ENCODE peak calls at places on chromosome 13, in ten cellular contexts. H, T, U, S, N, C, Q, O, E and X are unnamed samples.

GRCh38 chr13:48838193-48839000 is 137.3 kb upstream of the FNDC3A start:
- DNase-seq in H (no peak), T (no peak), U (no peak), S (no peak), N (no peak), C (no peak), Q (no peak), O (no peak), E (no peak), X (no peak)

GRCh38 chr13:27168086-27168485 is 3.5 kb downstream of the USP12 start:
- DNase-seq in H (no peak), T (no peak), U (no peak), S (no peak), N (no peak), C (no peak), Q (no peak), O (no peak), E (no peak), X (no peak)

GRCh38 chr13:30895773-30896172 is 10.3 kb upstream of the MEDAG start:
- DNase-seq in H (no peak), T (no peak), U (no peak), S (no peak), N (peak), C (peak), Q (peak), O (peak), E (peak), X (no peak)

GRCh38 chr13:36475468-36475867 is 43.2 kb downstream of the CCNA1 start:
- DNase-seq in H (no peak), T (peak), U (no peak), S (no peak), N (no peak), C (no peak), Q (peak), O (no peak), E (no peak), X (no peak)

GRCh38 chr13:40993119-40993518 is 26.0 kb downstream of the ELF1 start:
- DNase-seq in H (no peak), T (peak), U (no peak), S (no peak), N (no peak), C (no peak), Q (no peak), O (no peak), E (no peak), X (no peak)

GRCh38 chr13:106858910-106859309 is 291.0 kb upstream of the ARGLU1 start:
- DNase-seq in H (no peak), T (no peak), U (no peak), S (no peak), N (no peak), C (no peak), Q (no peak), O (no peak), E (no peak), X (no peak)

GRCh38 chr13:113941571-113942191 is 32.2 kb downstream of the C13orf46 start:
- DNase-seq in H (no peak), T (no peak), U (no peak), S (no peak), N (no peak), C (peak), Q (peak), O (peak), E (no peak), X (no peak)

GRCh38 chr13:52983836-52984235 is 44.8 kb upstream of the OLFM4 start:
- DNase-seq in H (no peak), T (no peak), U (no peak), S (no peak), N (no peak), C (no peak), Q (no peak), O (no peak), E (no peak), X (no peak)

GRCh38 chr13:93039131-93039530 is 187.5 kb upstream of the GPC6 start:
- DNase-seq in H (no peak), T (no peak), U (no peak), S (no peak), N (no peak), C (no peak), Q (no peak), O (no peak), E (no peak), X (no peak)

GRCh38 chr13:52348983-52349780 is 56.8 kb downstream of the THSD1 start:
- DNase-seq in H (no peak), T (no peak), U (no peak), S (no peak), N (no peak), C (no peak), Q (peak), O (no peak), E (no peak), X (no peak)

GRCh38 chr13:49472186-49472585 is 23.6 kb upstream of the PHF11 start:
- DNase-seq in H (no peak), T (no peak), U (no peak), S (no peak), N (no peak), C (no peak), Q (no peak), O (no peak), E (no peak), X (no peak)

DNA sequence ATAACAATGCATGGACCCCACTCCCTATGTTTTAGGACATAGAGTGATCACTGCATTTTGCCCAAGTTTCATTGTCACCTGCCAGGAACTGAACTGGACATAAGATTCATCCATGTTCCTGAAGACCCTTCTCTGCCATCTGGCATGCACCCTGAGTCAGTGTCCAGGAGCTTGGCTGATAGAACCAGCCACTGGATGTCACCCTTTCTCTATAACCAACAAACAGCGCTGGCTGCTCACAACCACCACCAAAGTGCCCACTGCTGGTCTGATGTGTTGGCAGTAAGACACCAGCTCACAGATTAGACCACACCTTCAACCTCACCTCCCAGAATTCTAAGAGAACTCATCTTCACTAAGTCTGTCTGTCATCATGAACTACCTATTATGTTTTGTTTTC is 333.4 kb downstream of the ITGBL1 start:
- DNase-seq in H (no peak), T (peak), U (no peak), S (peak), N (peak), C (no peak), Q (peak), O (peak), E (no peak), X (peak)
- TF ChIP-seq CTCF in H (no peak), T (peak), U (no peak), S (peak), N (peak), C (no peak), Q (peak), O (peak), E (no peak), X (peak)

GRCh38 chr13:57633141-57633949 is 1.8 kb downstream of the PCDH17 start:
- DNase-seq in H (peak), T (peak), U (no peak), S (peak), N (peak), C (no peak), Q (no peak), O (peak), E (no peak), X (peak)
- TF ChIP-seq CTCF in H (peak), T (peak), U (no peak), S (peak), N (peak), C (no peak), Q (no peak), O (peak), E (no peak), X (peak)

GRCh38 chr13:94549241-94550029 is 46.5 kb downstream of the TGDS start:
- DNase-seq in H (peak), T (peak), U (peak), S (peak), N (peak), C (peak), Q (peak), O (peak), E (peak), X (peak)
- TF ChIP-seq CTCF in H (no peak), T (no peak), U (no peak), S (no peak), N (no peak), C (no peak), Q (no peak), O (peak), E (peak), X (no peak)

GRCh38 chr13:73673931-73674330 is 460.3 kb downstream of the KLF12 start:
- DNase-seq in H (no peak), T (no peak), U (no peak), S (no peak), N (no peak), C (no peak), Q (no peak), O (no peak), E (no peak), X (no peak)
- TF ChIP-seq CTCF in H (no peak), T (no peak), U (no peak), S (no peak), N (no peak), C (no peak), Q (no peak), O (no peak), E (no peak), X (no peak)

GRCh38 chr13:29105779-29106178 is 285.6 kb downstream of the MTUS2 start:
- DNase-seq in H (no peak), T (peak), U (no peak), S (no peak), N (no peak), C (no peak), Q (no peak), O (no peak), E (no peak), X (no peak)
- TF ChIP-seq CTCF in H (no peak), T (peak), U (no peak), S (peak), N (no peak), C (no peak), Q (no peak), O (no peak), E (no peak), X (no peak)

GRCh38 chr13:100689191-100689590 is 14.6 kb upstream of the TMTC4 start:
- DNase-seq in H (no peak), T (no peak), U (no peak), S (no peak), N (no peak), C (no peak), Q (no peak), O (no peak), E (no peak), X (no peak)

GRCh38 chr13:100694722-100695644 is 20.4 kb upstream of the TMTC4 start:
- DNase-seq in H (peak), T (peak), U (no peak), S (no peak), N (no peak), C (no peak), Q (peak), O (no peak), E (no peak), X (peak)
- TF ChIP-seq CTCF in H (no peak), T (peak), U (no peak), S (peak), N (peak), C (no peak), Q (peak), O (peak), E (no peak), X (peak)

GRCh38 chr13:45195421-45195820 is 5.4 kb downstream of the KCTD4 start:
- DNase-seq in H (no peak), T (no peak), U (no peak), S (no peak), N (no peak), C (no peak), Q (no peak), O (no peak), E (no peak), X (no peak)

GRCh38 chr13:45191874-45192273 is 9.0 kb downstream of the KCTD4 start:
- DNase-seq in H (no peak), T (no peak), U (no peak), S (no peak), N (no peak), C (no peak), Q (no peak), O (no peak), E (no peak), X (no peak)

GRCh38 chr13:45196622-45197021 is 4.2 kb downstream of the KCTD4 start:
- DNase-seq in H (no peak), T (no peak), U (no peak), S (no peak), N (no peak), C (no peak), Q (peak), O (no peak), E (no peak), X (no peak)

GRCh38 chr13:45196091-45196490 is 4.8 kb downstream of the KCTD4 start:
- DNase-seq in H (no peak), T (no peak), U (no peak), S (no peak), N (no peak), C (no peak), Q (no peak), O (no peak), E (no peak), X (no peak)

DNA sequence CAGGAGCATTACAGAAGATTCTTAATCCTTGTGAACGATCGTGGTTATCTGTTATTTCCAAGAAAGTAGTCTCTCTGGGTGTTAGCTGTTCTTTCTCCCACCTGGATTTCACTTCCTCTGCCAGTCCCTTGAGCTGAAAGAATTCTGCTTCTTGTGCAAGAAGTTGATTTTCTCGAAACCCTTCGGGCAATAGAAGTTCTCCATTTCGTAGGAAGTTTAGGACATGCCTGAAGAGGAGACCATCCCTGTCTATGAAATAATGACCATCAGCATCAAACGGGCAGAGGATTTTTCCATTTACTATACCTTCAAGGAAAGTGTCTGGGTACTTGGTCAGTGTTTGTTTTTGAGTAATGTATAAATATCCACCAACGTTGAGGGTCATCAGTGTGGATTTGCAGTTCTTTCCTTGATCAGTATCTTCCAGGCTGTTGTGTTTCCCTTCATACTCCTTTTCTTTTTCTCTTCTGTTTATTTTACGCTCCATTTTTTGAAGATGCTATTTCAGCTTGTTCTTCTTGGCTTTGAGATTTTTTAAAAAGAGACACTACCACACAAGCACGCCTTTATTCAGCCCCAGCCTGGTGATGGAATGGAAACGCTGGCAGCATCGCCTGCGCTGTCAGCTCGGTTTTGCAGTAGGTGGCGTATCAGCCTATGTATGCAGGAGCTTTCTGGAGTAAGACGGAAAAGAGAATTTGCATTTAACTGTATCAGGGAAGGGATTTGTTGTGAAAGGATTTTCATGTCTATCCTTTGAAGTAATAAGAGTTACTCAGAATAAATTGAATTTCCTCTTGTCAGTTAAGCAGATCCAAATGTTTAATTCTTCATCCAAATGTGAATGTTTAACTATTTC is 6.5 kb downstream of the KCTD4 start:
- DNase-seq in H (no peak), T (peak), U (no peak), S (peak), N (peak), C (no peak), Q (peak), O (peak), E (peak), X (no peak)
- TF ChIP-seq CTCF in H (no peak), T (peak), U (no peak), S (peak), N (peak), C (peak), Q (peak), O (peak), E (no peak), X (peak)